ENCODE peak calls at places on chromosomes 7 and 10, in nine cellular contexts. T, R, K, C, Y, S, G, P and U are unnamed samples.

GRCh38 chr10:89213191-89213808 is 6.2 kb upstream of the CH25H start:
- DNase-seq in Y (no peak), K (no peak), P (no peak), T (peak), S (no peak), C (no peak), G (peak), R (no peak), U (no peak)

GRCh38 chr10:18321371-18321770 is 181.1 kb downstream of the CACNB2 start:
- DNase-seq in S (no peak), T (no peak), R (no peak), G (no peak), P (no peak), C (no peak), K (no peak), Y (no peak), U (no peak)

GRCh38 chr10:34814228-34815173 is 595 bp downstream of the PARD3 start:
- DNase-seq in T (no peak), C (no peak), Y (no peak), R (peak), K (no peak), G (peak), S (peak), P (no peak), U (no peak)

GRCh38 chr7:40656349-40656748 is 521.5 kb downstream of the SUGCT start:
- DNase-seq in P (no peak), Y (no peak), T (no peak), S (no peak), C (no peak), G (no peak), K (no peak), R (no peak), U (no peak)

GRCh38 chr7:45579386-45579785 is 5.2 kb downstream of the ADCY1 start:
- DNase-seq in G (peak), R (no peak), S (no peak), T (no peak), Y (no peak), P (no peak), K (no peak), C (no peak), U (no peak)

GRCh38 chr10:30736685-30737232 is 107.2 kb upstream of the LYZL2 start:
- DNase-seq in C (no peak), G (no peak), S (no peak), P (peak), K (no peak), T (no peak), Y (no peak), R (no peak), U (no peak)

GRCh38 chr10:132036887-132037675 is 28.7 kb upstream of the JAKMIP3 start:
- DNase-seq in G (peak), P (no peak), C (peak), Y (no peak), T (no peak), S (no peak), K (no peak), R (peak), U (peak)

GRCh38 chr7:74092321-74092963 is 8.8 kb downstream of the LIMK1 start:
- DNase-seq in K (peak), G (peak), Y (no peak), S (no peak), C (no peak), R (no peak), P (no peak), T (peak), U (no peak)

GRCh38 chr7:142811154-142811737 is 40.5 kb downstream of the PRSS2 start:
- DNase-seq in R (no peak), K (no peak), T (peak), S (no peak), Y (no peak), C (no peak), P (peak), G (peak), U (no peak)

GRCh38 chr7:116534790-116535189 is 10.0 kb downstream of the CAV1 start:
- DNase-seq in Y (no peak), G (no peak), S (no peak), K (no peak), R (no peak), C (no peak), P (no peak), T (no peak), U (no peak)

GRCh38 chr10:47370878-47371277 is 13.2 kb downstream of the ZNF488 start:
- DNase-seq in P (no peak), G (no peak), T (no peak), K (no peak), C (peak), R (no peak), S (peak), Y (no peak), U (no peak)

GRCh38 chr10:3270597-3270996 is 98.0 kb upstream of the PITRM1 start:
- DNase-seq in K (no peak), T (no peak), G (no peak), C (no peak), Y (no peak), P (no peak), R (no peak), S (no peak), U (no peak)

GRCh38 chr10:91643700-91644099 is 10.8 kb upstream of the PPP1R3C start:
- DNase-seq in P (no peak), R (no peak), C (no peak), S (no peak), Y (no peak), G (no peak), K (no peak), T (no peak), U (no peak)

GRCh38 chr10:29096303-29096824 is 192.5 kb upstream of the LYZL1 start:
- DNase-seq in R (no peak), G (no peak), T (no peak), K (no peak), C (no peak), S (no peak), P (no peak), Y (no peak), U (no peak)